ENCODE peak calls at places on chromosomes 13 and 19, in seven cellular contexts. J is sigmoid colon, R is tibial nerve, N is HFFc6, B is hepatocyte, G is brain microvascular endothelial cell, O is progenitor cell of endocrine pancreas. C is an unnamed sample.

GRCh38 chr19:12790628-12791344 is 500 bp upstream of the JUNB start:
- DNase-seq in O (no peak), R (no peak), B (no peak), N (no peak), J (no peak), G (no peak), C (no peak)

GRCh38 chr13:73072501-73072900 is 13.7 kb downstream of the KLF5 start:
- DNase-seq in G (no peak), B (no peak), R (no peak), N (no peak), J (no peak), O (no peak), C (no peak)

GRCh38 chr13:20960663-20961309 is 58.2 kb upstream of the XPO4 start:
- DNase-seq in G (no peak), B (no peak), J (no peak), R (no peak), N (no peak), O (no peak), C (no peak)

GRCh38 chr19:19538077-19538764 is at the start of gene CILP2:
- DNase-seq in G (no peak), R (no peak), O (peak), B (peak), N (no peak), J (peak), C (no peak)

GRCh38 chr13:112637017-112637801 is 49.3 kb upstream of the TUBGCP3 start:
- DNase-seq in B (no peak), N (no peak), O (no peak), R (no peak), J (no peak), G (no peak), C (no peak)

GRCh38 chr19:5058456-5059190 is 89.7 kb downstream of the KDM4B start:
- DNase-seq in G (no peak), N (no peak), R (no peak), B (no peak), J (no peak), O (no peak), C (no peak)

GRCh38 chr13:41577437-41577836 is 120.1 kb downstream of the RGCC start:
- DNase-seq in J (peak), G (no peak), O (no peak), B (peak), N (no peak), R (peak), C (no peak)

GRCh38 chr13:50006426-50007135 is 8.7 kb upstream of the KCNRG start:
- DNase-seq in G (no peak), O (no peak), J (no peak), R (no peak), N (no peak), B (no peak), C (no peak)

GRCh38 chr19:18464646-18465045 is 26.7 kb upstream of the ISYNA1 start:
- DNase-seq in N (peak), O (no peak), G (peak), J (peak), R (peak), B (peak), C (no peak)

GRCh38 chr13:109610517-109610916 is 175.9 kb downstream of the IRS2 start:
- DNase-seq in J (peak), O (no peak), N (no peak), B (peak), R (peak), G (no peak), C (peak)

GRCh38 chr13:90696254-90696653 is 651.2 kb upstream of the MIR17HG start:
- DNase-seq in N (peak), R (no peak), G (peak), J (no peak), O (no peak), B (peak), C (no peak)

GRCh38 chr19:30222993-30223865 is 149.0 kb upstream of the ZNF536 start:
- DNase-seq in N (no peak), B (peak), G (no peak), R (no peak), J (peak), O (no peak), C (no peak)

GRCh38 chr13:50080158-50080855 is 65.1 kb downstream of the KCNRG start:
- DNase-seq in G (peak), B (peak), R (peak), O (no peak), N (peak), J (peak), C (peak)

GRCh38 chr13:112741185-112741755 is 51.4 kb downstream of the ATP11A start:
- DNase-seq in O (no peak), R (no peak), B (no peak), J (no peak), N (no peak), G (no peak), C (no peak)

GRCh38 chr19:11530432-11530831 is 1.5 kb upstream of the ECSIT start:
- DNase-seq in B (peak), J (peak), R (peak), N (peak), G (peak), O (no peak), C (no peak)
- TF ChIP-seq CTCF in B (peak), J (no peak), R (no peak), N (no peak), G (peak), O (peak), C (no peak)

GRCh38 chr13:110713981-110714797 is 689 bp downstream of the ING1 start:
- DNase-seq in J (peak), G (peak), O (peak), N (peak), B (peak), R (peak), C (peak)
- TF ChIP-seq CTCF in J (no peak), G (peak), O (no peak), N (no peak), B (peak), R (no peak), C (no peak)

DNA sequence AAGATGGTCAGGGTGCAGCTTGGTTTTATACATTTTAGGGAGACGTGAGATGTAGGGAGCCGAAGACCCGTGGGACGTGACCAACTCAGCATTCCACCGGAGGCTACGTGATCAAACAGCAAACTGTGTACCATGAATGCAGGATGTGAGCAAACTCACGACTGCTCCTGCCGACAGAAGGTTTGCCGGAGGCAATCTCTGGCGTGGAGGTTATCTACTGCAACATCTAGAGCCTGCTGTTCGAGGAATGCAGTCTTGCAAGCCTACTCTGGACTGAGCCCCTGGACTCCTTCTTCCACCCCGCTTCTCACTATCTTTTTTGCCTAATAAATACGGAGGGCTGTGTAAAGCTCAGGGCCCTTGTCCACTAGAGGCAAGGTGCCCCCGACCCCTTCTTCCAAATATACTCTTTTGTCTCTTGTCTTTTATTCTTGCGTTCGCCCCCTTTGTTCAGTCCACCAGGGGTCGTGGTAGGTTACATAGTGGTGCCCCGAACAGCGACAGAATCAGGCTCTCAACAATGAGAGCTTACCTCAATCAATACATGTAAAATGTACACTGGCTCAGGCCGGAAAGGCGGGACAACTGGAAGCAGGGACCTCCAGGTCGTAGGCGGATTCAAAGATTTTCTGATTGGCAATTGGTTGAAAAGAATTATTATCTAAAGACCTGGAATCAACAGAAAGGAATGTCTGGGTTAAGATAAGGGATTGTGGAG is 8.9 kb upstream of the OR1I1 start:
- DNase-seq in G (no peak), O (no peak), J (no peak), N (no peak), B (peak), R (no peak), C (no peak)
- TF ChIP-seq CTCF in G (no peak), O (no peak), J (no peak), N (no peak), B (no peak), R (no peak), C (no peak)

GRCh38 chr19:36688058-36688457 is 646 bp downstream of the ZNF567 start:
- DNase-seq in B (no peak), G (no peak), N (no peak), J (no peak), O (no peak), R (no peak), C (no peak)

GRCh38 chr19:36686365-36687213 is 823 bp upstream of the ZNF567 start:
- DNase-seq in N (no peak), O (no peak), B (peak), J (no peak), R (no peak), G (peak), C (no peak)

GRCh38 chr19:36685835-36686234 is 1.6 kb upstream of the ZNF567 start:
- DNase-seq in J (no peak), R (no peak), O (no peak), B (no peak), G (no peak), N (no peak), C (no peak)

GRCh38 chr19:36687214-36688056 is at the start of gene ZNF567:
- DNase-seq in G (peak), O (peak), N (peak), J (peak), R (peak), B (peak), C (peak)
- TF ChIP-seq CTCF in G (no peak), O (peak), N (peak), J (no peak), R (no peak), B (peak), C (no peak)

DNA sequence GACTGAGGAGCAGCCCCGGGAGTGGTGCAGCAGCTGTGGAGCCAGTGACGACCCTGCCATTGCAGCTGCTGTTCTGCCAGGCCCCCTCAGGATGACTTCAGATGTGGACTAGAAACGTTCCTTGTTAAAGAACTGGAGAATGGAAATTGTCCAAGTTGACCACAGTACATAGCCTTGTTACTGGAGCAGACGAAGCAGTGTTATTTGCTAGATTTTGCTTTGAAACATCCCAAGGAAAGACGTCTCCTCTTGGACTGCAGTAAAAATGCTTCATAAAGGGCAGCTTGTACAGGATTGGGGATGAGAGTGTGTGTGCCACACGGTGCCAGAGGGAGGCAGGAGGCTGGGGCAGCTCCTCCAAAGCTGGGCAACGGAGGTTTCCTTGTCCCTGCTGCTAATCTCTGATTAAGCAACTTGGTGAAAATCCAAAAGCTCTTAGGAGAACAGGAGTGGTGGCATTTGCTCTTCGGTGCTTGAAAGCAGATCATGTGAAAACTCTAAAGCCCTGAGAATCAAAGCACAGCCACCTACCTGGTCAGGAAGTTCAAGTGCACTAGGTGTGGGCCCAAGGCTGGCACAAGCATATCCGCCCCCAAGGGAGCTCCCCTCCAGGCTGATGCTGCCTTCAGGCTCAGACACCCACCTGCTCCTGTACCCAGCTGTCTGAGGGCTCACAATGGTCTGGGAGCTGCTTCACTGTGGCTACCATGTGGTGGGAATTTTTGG is 34.5 kb downstream of the SHISA2 start:
- DNase-seq in O (no peak), G (no peak), B (no peak), N (no peak), J (no peak), R (no peak), C (no peak)
- TF ChIP-seq CTCF in O (no peak), G (no peak), B (no peak), N (no peak), J (no peak), R (no peak), C (no peak)